ENCODE peak calls at places on chromosomes 16 and 17, in four cellular contexts. M is AG09309, V is gastrocnemius medialis, C is cardiac muscle cell. Z is an unnamed sample.

GRCh38 chr17:72837335-72837734 is 255.2 kb downstream of the SLC39A11 start:
- DNase-seq in M (no peak), V (no peak), C (no peak), Z (no peak)

GRCh38 chr17:78138204-78139060 is 7.8 kb upstream of the C17orf99 start:
- DNase-seq in M (no peak), V (no peak), C (no peak), Z (no peak)

GRCh38 chr16:56807011-56807675 is 57.9 kb upstream of the SLC12A3 start:
- DNase-seq in M (peak; percentile 24), V (no peak), C (peak; percentile 55), Z (no peak)

GRCh38 chr17:34579979-34580684 is 750 bp downstream of the TMEM132E start:
- DNase-seq in M (no peak), V (no peak), C (peak; percentile 11), Z (no peak)

GRCh38 chr17:35254107-35254802 is 11.4 kb downstream of the SLFN5 start:
- DNase-seq in M (peak; percentile 89), V (peak; percentile 85), C (peak; percentile 98), Z (peak; percentile 77)

GRCh38 chr17:43769859-43770258 is 8.9 kb downstream of the DUSP3 start:
- DNase-seq in M (no peak), V (no peak), C (no peak), Z (no peak)

GRCh38 chr16:68264128-68265077 is at the start of gene SLC7A6:
- DNase-seq in M (no peak), V (peak; percentile 53), C (peak; percentile 81), Z (no peak)

GRCh38 chr17:19630035-19630434 is 18.5 kb upstream of the ALDH3A2 start:
- DNase-seq in M (no peak), V (no peak), C (no peak), Z (no peak)

GRCh38 chr17:82061047-82061925 is 4.3 kb downstream of the DUS1L start:
- DNase-seq in M (no peak), V (no peak), C (no peak), Z (no peak)

GRCh38 chr17:10349403-10349802 is 23.4 kb downstream of the MYH13 start:
- DNase-seq in M (no peak), V (no peak), C (peak; percentile 10), Z (no peak)

GRCh38 chr17:80866050-80866793 is 125.4 kb upstream of the CHMP6 start:
- DNase-seq in M (no peak), V (no peak), C (peak; percentile 71), Z (no peak)

GRCh38 chr16:7651803-7652570 is 319.3 kb downstream of the RBFOX1 start:
- DNase-seq in M (no peak), V (no peak), C (no peak), Z (no peak)

GRCh38 chr16:56935201-56935600 is 3.3 kb downstream of the HERPUD1 start:
- DNase-seq in M (no peak), V (no peak), C (no peak), Z (no peak)

GRCh38 chr16:86577314-86577971 is 906 bp upstream of the FOXL1 start:
- DNase-seq in M (no peak), V (no peak), C (no peak), Z (no peak)

GRCh38 chr16:1150511-1150982 is 2.4 kb upstream of the CACNA1H start:
- DNase-seq in M (no peak), V (no peak), C (no peak), Z (no peak)

GRCh38 chr16:12079411-12079965 is 103.0 kb downstream of the SNX29 start:
- DNase-seq in M (no peak), V (no peak), C (no peak), Z (no peak)

DNA sequence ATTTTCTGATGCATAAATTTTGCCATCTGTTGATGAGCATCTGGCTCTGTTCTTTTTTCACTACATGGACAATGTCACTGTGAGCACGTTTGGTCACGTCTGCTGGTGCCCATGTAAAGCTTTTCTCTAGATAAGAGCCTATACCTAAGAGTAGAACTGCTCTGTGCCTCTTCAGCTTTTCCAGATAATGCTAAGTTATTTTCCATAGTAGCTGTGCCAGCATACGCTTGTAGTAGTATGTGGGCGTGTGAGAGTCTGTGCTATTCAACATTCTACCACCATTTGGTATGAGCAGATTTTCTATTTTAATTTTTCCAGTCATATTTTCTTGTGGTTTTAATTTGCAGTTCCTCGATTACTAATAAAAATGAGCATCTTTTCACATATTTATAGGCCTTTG is 33.2 kb downstream of the VPS35L start:
- DNase-seq in M (no peak), V (no peak), C (peak; percentile 25), Z (no peak)
- TF ChIP-seq CTCF in M (no peak), V (no peak), C (no peak), Z (no peak)

GRCh38 chr16:89485701-89486246 is 4.6 kb downstream of the ANKRD11 start:
- DNase-seq in M (no peak), V (no peak), C (no peak), Z (no peak)
- H3K4me3 ChIP-seq in M (no peak overlapping the region), V (no peak overlapping the region), C (no peak overlapping the region), Z (no peak overlapping the region)

GRCh38 chr17:66915204-66915611 is 49.3 kb upstream of the CACNG4 start:
- DNase-seq in M (no peak), V (no peak), C (no peak), Z (no peak)
- TF ChIP-seq CTCF in M (peak; percentile 58), V (no peak), C (no peak), Z (peak; percentile 62)

GRCh38 chr17:57953219-57953618 is 2.0 kb downstream of the CUEDC1 start:
- DNase-seq in M (no peak), V (no peak), C (no peak), Z (no peak)

GRCh38 chr17:57955183-57955952 is at the start of gene CUEDC1:
- DNase-seq in M (no peak), V (peak; percentile 72), C (peak; percentile 70), Z (no peak)

GRCh38 chr17:57954421-57955182 is 610 bp downstream of the CUEDC1 start:
- DNase-seq in M (no peak), V (peak; percentile 56), C (peak; percentile 55), Z (no peak)

GRCh38 chr17:57956311-57957119 is 1.3 kb upstream of the CUEDC1 start:
- DNase-seq in M (no peak), V (no peak), C (no peak), Z (no peak)

DNA sequence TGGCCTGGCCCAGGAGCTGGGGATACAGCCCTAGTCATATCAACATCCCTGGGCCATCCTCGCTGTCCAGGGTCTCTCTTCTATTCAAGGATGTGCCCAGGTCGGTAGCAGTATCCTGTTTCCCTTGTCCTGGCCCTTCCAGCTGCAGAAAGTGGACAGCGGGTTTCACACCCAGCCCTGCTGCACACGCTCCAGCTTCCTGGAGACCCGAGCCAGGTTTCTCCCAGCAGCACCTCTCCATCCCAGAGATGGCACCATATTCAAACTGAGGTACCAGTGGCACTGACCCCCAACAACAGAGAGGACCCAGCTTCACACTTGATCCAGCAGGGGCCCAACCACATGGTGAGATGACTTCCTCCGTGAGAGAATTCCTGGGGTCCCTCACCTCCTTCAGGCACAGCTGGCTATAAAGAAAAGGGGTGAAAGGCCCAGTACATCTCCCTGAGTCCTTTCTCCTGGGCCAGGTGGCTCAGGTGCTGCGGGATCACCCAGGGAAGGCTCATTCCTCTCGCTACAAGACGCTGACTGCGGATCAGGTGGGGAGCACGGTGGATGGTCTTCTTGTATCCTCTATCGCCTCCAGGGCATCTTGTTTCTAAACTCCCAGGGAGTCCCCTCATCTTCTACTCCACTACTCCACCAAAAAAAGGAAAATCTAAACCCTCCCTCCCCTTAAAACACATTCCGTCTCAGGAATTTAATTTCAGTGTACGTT is 1.4 kb downstream of the CUEDC1 start:
- DNase-seq in M (no peak), V (no peak), C (no peak), Z (no peak)
- H3K4me3 ChIP-seq in M (peak overlapping the region; percentile 73), V (peak overlapping the region; percentile 70), C (peak overlapping the region; percentile 99), Z (peak overlapping the region; percentile 51)